ENCODE peak calls at places on chromosomes 1 and 21, in eight cellular contexts. Y is Peyer's patch, F is left lung, I is stomach, E is kidney epithelial cell, J is astrocyte of the spinal cord, L is prostate gland, K is fibroblast of pulmonary artery. Q is an unnamed sample.
A peak's percentile ranks its signal among the peaks of the same experiment; 100 is the strongest.

GRCh38 chr1:244075247-244075722 is 24.2 kb downstream of the ZBTB18 start:
- DNase-seq in J (no peak), K (no peak), E (no peak), L (no peak), F (no peak), Y (no peak), I (peak; percentile 15), Q (no peak)

GRCh38 chr21:46006547-46007497 is 25.3 kb downstream of the COL6A1 start:
- DNase-seq in K (no peak), L (peak; percentile 3), E (no peak), I (peak; percentile 22), F (no peak), J (no peak), Y (no peak), Q (no peak)

GRCh38 chr1:92944901-92945747 is 16.1 kb downstream of the DIPK1A start:
- DNase-seq in J (no peak), K (no peak), I (no peak), L (no peak), F (no peak), Y (no peak), E (no peak), Q (no peak)

GRCh38 chr1:167288390-167289062 is 67.8 kb downstream of the POU2F1 start:
- DNase-seq in I (no peak), L (no peak), K (no peak), F (no peak), Y (no peak), J (no peak), E (no peak), Q (no peak)

GRCh38 chr1:14259191-14259757 is 339.2 kb upstream of the KAZN start:
- DNase-seq in F (peak; percentile 67), L (peak; percentile 4), Y (peak; percentile 83), J (peak; percentile 32), I (peak; percentile 51), E (no peak), K (no peak), Q (no peak)

GRCh38 chr1:51297401-51298321 is 32.7 kb downstream of the TTC39A start:
- DNase-seq in K (no peak), E (no peak), Y (peak; percentile 62), J (no peak), L (no peak), F (no peak), I (no peak), Q (no peak)

GRCh38 chr1:234230414-234230862 is 142.8 kb upstream of the COA6 start:
- DNase-seq in I (no peak), K (no peak), F (no peak), Y (no peak), E (no peak), J (peak; percentile 46), L (no peak), Q (no peak)

GRCh38 chr1:153548722-153549695 is at the start of gene S100A3:
- DNase-seq in F (peak; percentile 68), E (peak; percentile 82), J (peak; percentile 77), Y (peak; percentile 64), K (peak; percentile 88), I (peak; percentile 35), L (no peak), Q (peak; percentile 82)

GRCh38 chr1:228362141-228362883 is 44.3 kb downstream of the TRIM11 start:
- DNase-seq in E (no peak), L (no peak), J (no peak), Y (no peak), F (no peak), K (no peak), I (no peak), Q (no peak)

GRCh38 chr1:15885701-15886612 is 38.5 kb downstream of the SPEN start:
- DNase-seq in K (peak; percentile 99), L (peak; percentile 96), J (peak; percentile 92), Y (peak; percentile 95), E (peak; percentile 66), I (peak; percentile 96), F (peak; percentile 98), Q (no peak)

GRCh38 chr21:14964658-14965057 is 100.1 kb downstream of the NRIP1 start:
- DNase-seq in L (no peak), J (no peak), F (no peak), K (no peak), I (no peak), Y (no peak), E (no peak), Q (no peak)

GRCh38 chr1:2344744-2345296 is 46.5 kb downstream of the MORN1 start:
- DNase-seq in L (no peak), K (no peak), I (no peak), E (no peak), J (no peak), F (peak; percentile 22), Y (no peak), Q (no peak)

GRCh38 chr1:41805771-41806471 is 112.8 kb downstream of the HIVEP3 start:
- DNase-seq in J (no peak), I (no peak), L (no peak), K (no peak), F (no peak), Y (no peak), E (no peak), Q (no peak)

GRCh38 chr1:67645495-67646144 is 39.4 kb upstream of the GADD45A start:
- DNase-seq in Y (peak; percentile 81), J (no peak), I (peak; percentile 71), F (no peak), K (peak; percentile 54), E (no peak), L (no peak), Q (no peak)

DNA sequence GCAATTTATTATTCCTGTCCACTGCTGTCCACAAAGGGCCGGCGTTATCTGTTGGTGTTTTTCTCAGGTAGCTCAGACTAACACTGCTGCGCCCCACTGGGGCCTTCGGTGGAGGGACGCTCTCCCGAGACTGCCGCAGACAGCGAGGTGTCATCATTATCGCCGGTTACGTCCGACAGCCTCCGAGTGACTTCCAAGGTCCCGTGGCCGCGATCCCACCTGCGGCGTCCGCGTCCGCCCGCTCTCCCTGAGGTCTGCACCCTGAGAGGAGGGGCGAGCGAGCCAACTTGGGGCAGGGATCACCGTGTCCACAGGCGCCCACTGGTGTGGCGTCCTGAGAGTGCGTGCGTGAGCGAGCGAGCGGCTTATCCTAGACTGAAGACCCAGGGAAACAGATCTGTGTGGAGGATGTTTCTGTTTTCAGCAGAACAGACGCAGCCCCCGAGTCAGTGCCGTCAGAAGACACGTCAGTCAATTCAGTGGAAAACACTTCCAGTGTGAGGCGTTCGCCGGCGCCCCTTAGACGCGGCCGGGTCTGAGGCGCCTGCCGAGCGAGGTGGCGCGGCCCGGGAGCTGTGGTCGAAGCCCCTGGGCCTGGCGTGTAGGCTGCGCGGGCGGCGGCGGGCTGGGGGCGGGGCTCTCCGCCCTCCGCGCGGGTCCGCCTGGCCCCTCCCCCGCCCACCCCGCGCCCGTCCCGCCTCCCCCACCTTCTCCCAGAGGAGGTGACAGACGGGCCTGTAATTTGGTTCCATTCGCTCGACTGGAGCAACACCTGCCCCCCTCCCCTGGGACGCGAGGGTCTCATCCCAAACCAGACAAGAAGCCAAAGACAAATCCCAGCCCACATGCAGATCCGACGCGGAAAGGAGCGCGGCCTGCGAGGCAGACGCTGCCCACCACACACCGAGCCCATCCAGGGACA is 12.6 kb downstream of the NHLH2 start:
- DNase-seq in L (no peak), E (no peak), I (peak; percentile 35), J (no peak), F (peak; percentile 47), K (peak; percentile 58), Y (no peak), Q (no peak)
- TF ChIP-seq CTCF in L (no peak), E (no peak), I (no peak), J (peak; percentile 1), F (no peak), K (no peak), Y (no peak), Q (no peak)

GRCh38 chr1:38929054-38929453 is 12.6 kb downstream of the RHBDL2 start:
- DNase-seq in J (no peak), Y (no peak), L (no peak), F (no peak), I (no peak), E (no peak), K (no peak), Q (no peak)
- H3K4me3 ChIP-seq in J (no peak overlapping the region), Y (no peak overlapping the region), L (no peak overlapping the region), F (no peak overlapping the region), I (no peak overlapping the region), E (no peak overlapping the region), K (no peak overlapping the region), Q (no peak overlapping the region)

GRCh38 chr21:36322083-36322424 is 2.1 kb downstream of the MORC3 start:
- DNase-seq in Y (no peak), L (no peak), E (no peak), K (no peak), F (no peak), I (no peak), J (no peak), Q (no peak)

GRCh38 chr21:36323032-36323431 is 3.0 kb downstream of the MORC3 start:
- DNase-seq in E (no peak), L (no peak), Y (no peak), I (no peak), F (no peak), J (no peak), K (no peak), Q (no peak)

GRCh38 chr21:36321325-36322082 is 1.5 kb downstream of the MORC3 start:
- DNase-seq in Y (no peak), K (peak; percentile 32), F (no peak), I (peak; percentile 33), L (peak; percentile 17), J (peak; percentile 31), E (no peak), Q (no peak)

GRCh38 chr21:36319767-36320420 is at the start of gene MORC3:
- DNase-seq in K (peak; percentile 99), J (peak; percentile 100), I (peak; percentile 98), F (peak; percentile 97), Y (peak; percentile 99), E (peak; percentile 92), L (peak; percentile 97), Q (peak; percentile 80)

GRCh38 chr21:36320421-36321324 is 676 bp downstream of the MORC3 start:
- DNase-seq in F (peak; percentile 75), I (peak; percentile 64), K (peak; percentile 64), Y (peak; percentile 81), L (peak; percentile 66), E (no peak), J (peak; percentile 76), Q (no peak)
- TF ChIP-seq CTCF in F (no peak), I (no peak), K (no peak), Y (no peak), L (no peak), E (no peak), J (no peak), Q (no peak)

GRCh38 chr1:109250454-109251276 is 1.3 kb downstream of the CELSR2 start:
- DNase-seq in F (no peak), E (no peak), L (no peak), J (no peak), Y (no peak), K (no peak), I (no peak), Q (no peak)
- H3K4me3 ChIP-seq in F (no peak overlapping the region), E (peak overlapping the region; percentile 57), L (no peak overlapping the region), J (no peak overlapping the region), Y (peak overlapping the region; percentile 82), K (no peak overlapping the region), I (peak overlapping the region; percentile 94), Q (peak overlapping the region; percentile 55)

GRCh38 chr1:37017737-37018136 is 16.6 kb downstream of the GRIK3 start:
- DNase-seq in I (no peak), L (no peak), J (no peak), F (no peak), E (no peak), Y (no peak), K (no peak), Q (no peak)

GRCh38 chr1:37015713-37016112 is 18.6 kb downstream of the GRIK3 start:
- DNase-seq in I (no peak), L (no peak), K (no peak), J (no peak), Y (no peak), E (no peak), F (no peak), Q (no peak)

GRCh38 chr1:37016121-37016520 is 18.2 kb downstream of the GRIK3 start:
- DNase-seq in L (no peak), K (no peak), J (no peak), E (no peak), F (no peak), Y (no peak), I (no peak), Q (no peak)

GRCh38 chr1:37020653-37021277 is 13.6 kb downstream of the GRIK3 start:
- DNase-seq in Y (no peak), J (no peak), F (no peak), K (no peak), L (no peak), I (no peak), E (no peak), Q (no peak)
- TF ChIP-seq CTCF in Y (no peak), J (no peak), F (no peak), K (no peak), L (no peak), I (no peak), E (peak; percentile 25), Q (peak; percentile 15)